ENCODE peak calls at places on chromosome 5, in eight cellular contexts. X is ovary; I is mammary epithelial cell; N is tibial artery; S is heart left ventricle; Y is effector memory CD4-positive, alpha-beta T cell; G is pancreas; U is PC-9. L is an unnamed sample.

GRCh38 chr5:179259731-179260323 is 85.4 kb downstream of the ADAMTS2 start:
- DNase-seq in S (no peak), Y (no peak), X (no peak), N (peak; percentile 61), I (no peak), U (no peak), G (no peak), L (no peak)

GRCh38 chr5:124651663-124652513 is 94.6 kb downstream of the ZNF608 start:
- DNase-seq in I (peak; percentile 77), G (peak; percentile 80), S (peak; percentile 91), N (peak; percentile 85), Y (no peak), X (peak; percentile 85), U (peak; percentile 38), L (peak; percentile 90)

GRCh38 chr5:91188755-91189154 is 194.4 kb downstream of the ARRDC3 start:
- DNase-seq in G (no peak), X (no peak), Y (no peak), U (no peak), I (no peak), N (no peak), S (no peak), L (no peak)

GRCh38 chr5:54792611-54793404 is 192.6 kb downstream of the ESM1 start:
- DNase-seq in I (no peak), S (no peak), U (no peak), X (no peak), G (no peak), Y (no peak), N (no peak), L (no peak)

GRCh38 chr5:124889522-124889828 is 143.0 kb upstream of the ZNF608 start:
- DNase-seq in Y (no peak), I (no peak), G (no peak), U (no peak), S (no peak), N (no peak), X (no peak), L (no peak)

GRCh38 chr5:53249529-53249928 is 140.0 kb upstream of the MOCS2 start:
- DNase-seq in S (no peak), X (no peak), U (peak; percentile 79), N (peak; percentile 67), I (peak; percentile 87), Y (no peak), G (no peak), L (no peak)

GRCh38 chr5:144060598-144060997 is 109.9 kb downstream of the YIPF5 start:
- DNase-seq in I (peak; percentile 82), Y (no peak), G (no peak), N (no peak), X (no peak), S (no peak), U (no peak), L (no peak)

GRCh38 chr5:138230261-138230660 is 17.1 kb upstream of the CDC23 start:
- DNase-seq in X (no peak), N (peak; percentile 67), U (no peak), G (no peak), Y (no peak), I (no peak), S (peak; percentile 63), L (no peak)

GRCh38 chr5:146516151-146516475 is at the start of gene GPR151:
- DNase-seq in U (no peak), X (no peak), S (no peak), G (no peak), N (no peak), Y (no peak), I (no peak), L (no peak)

GRCh38 chr5:9451017-9451416 is 94.9 kb downstream of the SEMA5A start:
- DNase-seq in Y (no peak), U (no peak), S (no peak), G (no peak), X (no peak), I (no peak), N (no peak), L (no peak)

GRCh38 chr5:124790261-124790894 is 43.9 kb upstream of the ZNF608 start:
- DNase-seq in I (peak; percentile 54), N (no peak), X (no peak), G (no peak), U (no peak), Y (no peak), S (no peak), L (peak; percentile 62)

GRCh38 chr5:132812949-132813598 is at the start of gene SOWAHA:
- DNase-seq in U (no peak), Y (no peak), X (no peak), G (peak; percentile 60), N (peak; percentile 48), I (no peak), S (peak; percentile 69), L (peak; percentile 72)

GRCh38 chr5:171596391-171596878 is 177.0 kb downstream of the FGF18 start:
- DNase-seq in X (no peak), I (no peak), U (peak; percentile 89), Y (no peak), S (peak; percentile 88), G (no peak), N (peak; percentile 93), L (no peak)

GRCh38 chr5:149838881-149839739 is 105.5 kb downstream of the PDE6A start:
- DNase-seq in I (peak; percentile 90), G (no peak), X (no peak), S (no peak), Y (no peak), N (no peak), U (peak; percentile 68), L (no peak)

GRCh38 chr5:68080282-68081050 is 135.1 kb upstream of the PIK3R1 start:
- DNase-seq in S (no peak), G (no peak), U (no peak), I (no peak), N (no peak), X (no peak), Y (no peak), L (no peak)

GRCh38 chr5:130135506-130135905 is 231.2 kb downstream of the CHSY3 start:
- DNase-seq in G (no peak), I (peak; percentile 85), N (no peak), X (no peak), Y (no peak), U (no peak), S (no peak), L (no peak)

GRCh38 chr5:53127107-53127506 is 17.6 kb upstream of the MOCS2 start:
- DNase-seq in N (no peak), Y (no peak), S (no peak), G (no peak), I (no peak), U (no peak), X (no peak), L (no peak)

GRCh38 chr5:129096382-129096991 is 1.9 kb downstream of the ISOC1 start:
- DNase-seq in X (no peak), I (no peak), Y (no peak), S (no peak), G (no peak), N (no peak), U (no peak), L (peak; percentile 37)

GRCh38 chr5:62112689-62113220 is 193.3 kb upstream of the KIF2A start:
- DNase-seq in X (no peak), G (no peak), Y (no peak), S (no peak), U (no peak), N (no peak), I (no peak), L (no peak)

GRCh38 chr5:179795049-179795862 is 1.5 kb downstream of the LTC4S start:
- DNase-seq in Y (no peak), N (peak; percentile 73), U (peak; percentile 65), X (peak; percentile 55), S (no peak), I (peak; percentile 64), G (peak; percentile 64), L (peak; percentile 50)

GRCh38 chr5:118611332-118611945 is 376.9 kb downstream of the DTWD2 start:
- DNase-seq in U (no peak), I (peak; percentile 25), X (no peak), S (no peak), Y (no peak), N (no peak), G (no peak), L (peak; percentile 21)

DNA sequence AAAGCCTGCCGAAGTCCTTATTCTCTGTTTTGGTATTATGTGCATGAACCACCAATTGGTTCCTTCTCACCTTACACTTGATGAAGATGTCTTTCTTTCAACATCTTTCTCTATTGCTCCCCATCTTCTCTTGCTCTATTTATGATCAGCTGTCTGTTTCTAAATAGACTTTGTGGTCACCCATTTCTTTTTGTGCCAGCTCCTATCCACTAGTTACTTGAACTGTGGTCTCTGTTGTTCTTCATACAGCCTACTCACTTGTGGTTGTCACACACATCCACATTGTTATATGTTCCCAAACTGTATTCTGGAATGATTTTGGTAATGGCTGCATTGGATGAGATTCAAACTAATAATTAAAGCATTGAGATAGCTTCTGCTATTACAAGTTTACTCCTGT is 11.4 kb downstream of the VCAN start:
- DNase-seq in X (no peak), I (no peak), G (no peak), S (no peak), U (no peak), N (no peak), Y (no peak), L (no peak)
- H3K9me3 ChIP-seq in X (no peaks in the 10 kb centered on the region), I (no peaks in the 10 kb centered on the region), G (no peaks in the 10 kb centered on the region), S (no peaks in the 10 kb centered on the region), U (no peaks in the 10 kb centered on the region), N (no peaks in the 10 kb centered on the region), Y (no peaks in the 10 kb centered on the region), L (no peaks in the 10 kb centered on the region)

DNA sequence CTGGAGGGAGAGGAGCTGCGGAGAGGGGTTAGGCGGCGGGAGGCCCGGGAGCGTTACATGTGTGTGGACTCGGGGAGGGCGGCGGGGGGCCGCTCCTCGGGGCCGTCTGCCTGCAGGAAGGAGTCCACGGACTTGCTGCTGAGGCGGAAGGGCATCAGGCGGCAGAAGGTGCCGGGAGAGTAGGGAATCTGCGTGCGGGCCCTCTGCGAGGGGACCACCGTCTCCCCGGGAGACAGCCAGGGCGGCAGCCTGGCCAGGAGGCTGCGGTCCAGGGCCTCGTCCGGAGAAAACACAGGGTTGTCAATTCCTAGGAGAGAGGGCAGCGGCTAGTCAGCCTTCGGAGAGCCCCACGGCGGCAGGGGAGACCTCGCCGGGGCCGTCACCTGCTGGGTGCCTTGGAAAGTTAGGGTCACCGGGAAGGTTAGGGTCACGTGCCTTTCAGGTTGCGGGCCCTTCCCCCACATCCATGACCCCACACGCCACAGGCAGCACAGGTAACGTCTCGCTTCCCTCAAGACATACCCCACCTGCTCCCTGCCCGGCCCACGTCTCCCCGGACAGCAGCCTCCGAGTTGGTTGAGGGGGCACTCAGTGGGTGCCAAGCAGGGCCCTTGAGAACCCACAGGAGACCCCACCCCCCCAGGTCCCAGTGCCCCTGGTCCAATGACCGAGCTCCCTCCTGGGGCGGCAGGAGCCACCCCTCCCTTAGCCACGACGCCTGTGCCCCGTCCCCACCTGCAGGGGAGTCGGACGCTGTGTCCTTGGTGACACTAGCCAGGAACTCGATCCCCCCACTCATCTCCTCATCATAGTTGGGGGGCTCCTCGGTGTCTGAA is 32.1 kb downstream of the EXOC3 start:
- DNase-seq in G (peak; percentile 40), X (peak; percentile 58), S (peak; percentile 67), U (no peak), Y (no peak), N (peak; percentile 66), I (peak; percentile 5), L (no peak)
- H3K4me3 ChIP-seq in G (no peak overlapping the region), X (peak overlapping the region; percentile 33), S (no peak overlapping the region), U (no peak overlapping the region), Y (peak overlapping the region; percentile 92), N (peak overlapping the region; percentile 42), I (peak overlapping the region; percentile 73), L (no peak overlapping the region)

GRCh38 chr5:107385701-107386100 is 285.0 kb downstream of the EFNA5 start:
- DNase-seq in G (no peak), U (no peak), Y (no peak), X (no peak), N (no peak), S (no peak), I (no peak), L (no peak)
- H3K9me3 ChIP-seq in G (no peaks in the 10 kb centered on the region), U (no peaks in the 10 kb centered on the region), Y (no peaks in the 10 kb centered on the region), X (no peaks in the 10 kb centered on the region), N (no peaks in the 10 kb centered on the region), S (no peaks in the 10 kb centered on the region), I (no peaks in the 10 kb centered on the region), L (no peaks in the 10 kb centered on the region)

GRCh38 chr5:373710-374602 is 52.4 kb downstream of the AHRR start:
- DNase-seq in U (no peak), I (peak; percentile 20), Y (no peak), S (peak; percentile 65), X (peak; percentile 77), G (no peak), N (peak; percentile 63), L (no peak)
- H3K4me3 ChIP-seq in U (no peak overlapping the region), I (no peak overlapping the region), Y (no peak overlapping the region), S (no peak overlapping the region), X (peak overlapping the region; percentile 32), G (no peak overlapping the region), N (peak overlapping the region; percentile 17), L (peak overlapping the region; percentile 21)